ENCODE peak calls at places on chromosomes 4 and X, in four cellular contexts. G is fibroblast of lung, Y is mucosa of descending colon, K is NB4. O is an unnamed sample.

GRCh38 chr4:182897601-182898478 is 19.3 kb downstream of the DCTD start:
- DNase-seq in G (no peak), Y (no peak), K (no peak), O (no peak)

GRCh38 chrX:104351173-104351769 is 96.5 kb upstream of the ESX1 start:
- DNase-seq in G (peak), Y (no peak), K (peak), O (peak)

GRCh38 chr4:25029479-25030282 is 1.1 kb downstream of the LGI2 start:
- DNase-seq in G (no peak), Y (no peak), K (no peak), O (no peak)

GRCh38 chr4:152138451-152138850 is 377.6 kb upstream of the GATB start:
- DNase-seq in G (no peak), Y (no peak), K (no peak), O (no peak)

GRCh38 chr4:40308528-40309122 is 26.5 kb upstream of the CHRNA9 start:
- DNase-seq in G (no peak), Y (no peak), K (peak), O (no peak)

GRCh38 chrX:76420237-76420636 is 7.3 kb upstream of the MAGEE1 start:
- DNase-seq in G (no peak), Y (no peak), K (no peak), O (no peak)

GRCh38 chr4:14178421-14178820 is 550.9 kb upstream of the BOD1L1 start:
- DNase-seq in G (peak), Y (no peak), K (no peak), O (peak)

GRCh38 chrX:38000706-38001105 is 5.6 kb upstream of the SYTL5 start:
- DNase-seq in G (no peak), Y (no peak), K (no peak), O (no peak)

DNA sequence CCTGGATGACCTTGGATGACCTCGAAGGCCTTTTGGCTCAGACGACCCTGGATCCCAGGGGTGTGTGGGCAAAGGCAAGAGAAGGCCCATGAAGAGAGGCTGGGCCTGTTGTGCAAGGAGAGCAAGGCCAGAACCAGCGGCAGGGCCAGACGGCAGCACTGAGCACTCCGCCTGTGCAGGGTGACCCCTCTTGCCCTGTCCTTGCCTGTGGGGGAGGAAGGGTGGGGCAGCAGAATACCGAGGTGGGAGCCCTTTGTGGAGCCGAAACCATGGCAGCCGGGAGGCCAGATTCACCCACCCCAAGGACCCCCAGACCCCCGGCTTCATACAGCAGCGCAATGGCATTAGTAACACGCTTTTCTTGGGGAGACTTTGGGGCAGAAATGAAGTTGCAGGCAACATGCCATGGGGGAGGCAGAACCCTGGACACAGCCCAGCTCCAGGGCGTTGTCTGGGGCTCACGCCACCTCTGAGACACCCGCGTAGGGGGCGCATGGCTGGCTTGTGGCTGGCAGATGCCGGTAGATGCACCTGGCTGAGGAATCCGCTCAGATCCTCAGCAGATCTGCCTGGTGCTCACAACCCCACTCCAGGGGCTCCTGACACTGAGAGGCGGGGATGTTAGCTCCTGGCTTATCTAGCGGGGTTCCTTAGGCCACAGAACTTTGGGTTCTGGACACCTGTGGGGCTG is 114.5 kb downstream of the FAM53A start:
- DNase-seq in G (no peak), Y (peak), K (no peak), O (no peak)
- H3K4me3 ChIP-seq in G (no peak), Y (no peak), K (no peak), O (no peak)

GRCh38 chr4:663046-663437 is 11.0 kb downstream of the ATP5ME start:
- DNase-seq in G (no peak), Y (no peak), K (no peak), O (no peak)
- H3K4me3 ChIP-seq in G (no peak), Y (no peak), K (no peak), O (no peak)

DNA sequence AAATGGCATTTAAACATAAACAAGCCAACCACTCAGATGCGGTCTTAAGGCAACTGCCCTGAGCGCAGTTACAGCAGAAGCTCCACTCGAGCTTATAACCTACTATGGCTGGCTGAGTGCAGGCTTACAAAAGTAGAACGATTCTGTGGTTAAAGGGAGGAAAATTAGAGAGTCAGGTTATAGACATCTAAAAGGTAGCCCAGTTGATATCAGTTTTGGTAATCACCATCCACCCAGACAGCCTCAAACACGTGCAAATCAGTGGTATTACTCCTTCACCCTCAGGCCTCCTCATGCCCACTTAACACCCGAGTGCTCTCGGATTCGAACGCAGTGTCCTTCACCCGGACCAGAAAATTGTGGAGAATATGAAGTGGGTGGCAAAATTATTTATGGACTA is 3.1 kb downstream of the LEF1 start:
- DNase-seq in G (no peak), Y (no peak), K (no peak), O (no peak)
- H3K4me3 ChIP-seq in G (no peak), Y (no peak), K (no peak), O (no peak)

DNA sequence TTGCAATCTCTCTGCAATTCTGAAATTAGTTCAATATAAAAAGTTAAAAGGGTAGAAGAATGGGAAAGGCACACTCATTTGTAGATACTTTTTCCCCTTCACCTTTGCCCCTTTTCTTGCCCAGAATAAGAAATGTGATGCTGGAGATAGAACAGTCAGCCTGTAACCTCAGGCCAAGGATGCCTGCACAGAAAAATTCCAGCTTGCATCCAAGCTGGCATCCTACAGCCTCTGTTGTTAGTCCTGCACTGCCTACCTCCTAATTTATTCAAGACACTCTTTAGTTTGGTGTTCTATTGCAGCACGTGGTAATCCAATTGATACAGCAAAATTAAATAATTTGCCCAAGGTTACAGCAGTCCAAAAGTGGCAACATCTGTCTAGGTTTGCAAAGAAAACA is 9.7 kb upstream of the USO1 start:
- DNase-seq in G (no peak), Y (no peak), K (no peak), O (peak)
- H3K4me3 ChIP-seq in G (no peak), Y (no peak), K (no peak), O (peak)

GRCh38 chrX:2676794-2677675 is 14.1 kb upstream of the CD99 start:
- DNase-seq in G (peak), Y (no peak), K (no peak), O (no peak)

GRCh38 chrX:2678583-2678982 is 12.5 kb upstream of the CD99 start:
- DNase-seq in G (no peak), Y (no peak), K (no peak), O (no peak)

GRCh38 chrX:2679534-2680485 is 11.3 kb upstream of the CD99 start:
- DNase-seq in G (peak), Y (no peak), K (no peak), O (peak)

GRCh38 chrX:2680486-2681348 is 10.4 kb upstream of the CD99 start:
- DNase-seq in G (no peak), Y (no peak), K (no peak), O (no peak)

DNA sequence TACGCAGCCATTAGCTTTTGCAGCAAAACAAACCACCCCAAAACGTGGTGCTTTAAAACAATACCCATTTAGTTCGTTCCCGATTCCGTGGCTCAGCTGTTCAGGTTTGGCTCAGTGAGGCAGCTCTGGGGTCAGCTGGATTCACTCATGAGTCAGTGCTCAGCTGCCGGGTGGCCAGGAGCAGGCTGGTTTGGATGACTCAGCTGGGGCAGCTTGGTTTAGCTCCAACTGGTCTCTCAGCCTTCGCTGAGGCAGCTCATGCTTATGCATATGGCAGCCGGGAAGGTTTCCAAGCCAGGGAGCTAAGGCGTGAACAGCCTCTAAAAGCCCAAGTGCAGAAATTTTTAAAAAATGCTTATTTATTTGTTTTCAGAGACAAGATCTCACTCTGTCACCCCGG is 13.3 kb upstream of the CD99 start:
- DNase-seq in G (peak), Y (peak), K (peak), O (peak)
- H3K4me3 ChIP-seq in G (no peak), Y (no peak), K (no peak), O (peak)

GRCh38 chr4:130403221-130403620 is 1307.3 kb downstream of the C4orf33 start:
- DNase-seq in G (no peak), Y (no peak), K (no peak), O (no peak)
- H3K4me3 ChIP-seq in G (no peak), Y (no peak), K (no peak), O (no peak)

O was measured in adipocyte.